ENCODE peak calls at places on chromosomes 5 and 9, in seven cellular contexts. C is Caki2; V is HS-5; G is COR-L47; L is effector memory CD4-positive, alpha-beta T cell; K is NCI-H446 treated with DMSO at 0.1 percent for 48 hours; J is RCC 7860. S is an unnamed sample.

GRCh38 chr9:106487256-106487655 is 375.7 kb upstream of the ZNF462 start:
- DNase-seq in L (no peak), G (no peak), V (no peak), C (no peak), K (no peak), J (no peak), S (no peak)

GRCh38 chr9:96818535-96818934 is 35.8 kb downstream of the ZNF782 start:
- DNase-seq in K (no peak), L (no peak), J (no peak), G (no peak), C (peak; percentile 37), V (no peak), S (no peak)

GRCh38 chr5:181151146-181151545 is 3.8 kb downstream of the OR2V2 start:
- DNase-seq in V (no peak), C (no peak), G (no peak), K (no peak), L (no peak), J (no peak), S (no peak)

GRCh38 chr5:142314129-142314528 is 10.7 kb downstream of the SPRY4 start:
- DNase-seq in L (no peak), C (no peak), G (no peak), K (no peak), J (no peak), V (no peak), S (no peak)

GRCh38 chr9:116234091-116234490 is 80.5 kb downstream of the PAPPA start:
- DNase-seq in G (no peak), C (peak; percentile 68), J (peak; percentile 98), K (no peak), V (peak; percentile 95), L (no peak), S (peak; percentile 89)

GRCh38 chr9:114364123-114364522 is 23.7 kb downstream of the AKNA start:
- DNase-seq in L (no peak), C (peak; percentile 90), V (peak; percentile 31), J (peak; percentile 98), K (no peak), G (no peak), S (peak; percentile 96)

GRCh38 chr9:125513634-125514413 is 193.2 kb downstream of the MAPKAP1 start:
- DNase-seq in C (peak; percentile 58), V (peak; percentile 58), G (no peak), L (no peak), K (no peak), J (peak; percentile 87), S (peak; percentile 70)

GRCh38 chr9:74683322-74683721 is 186.2 kb downstream of the RORB start:
- DNase-seq in K (no peak), C (no peak), J (no peak), L (no peak), V (no peak), G (no peak), S (no peak)

GRCh38 chr5:54703091-54703490 is 185.5 kb downstream of the SNX18 start:
- DNase-seq in V (no peak), C (no peak), K (no peak), L (no peak), G (peak; percentile 41), J (peak; percentile 73), S (peak; percentile 7)

S was measured in kidney epithelial cell.